ENCODE peak calls at places on chromosomes 6 and 20, in six cellular contexts. W, L, V, G, T and C are unnamed samples.
A peak's percentile ranks its signal among the peaks of the same experiment; 100 is the strongest.

GRCh38 chr6:27168108-27168507 is 79.4 kb upstream of the PRSS16 start:
- DNase-seq in T (no peak), W (no peak), V (no peak), L (no peak), G (no peak), C (no peak)

GRCh38 chr6:150876598-150876997 is 11.1 kb downstream of the MTHFD1L start:
- DNase-seq in G (no peak), L (no peak), V (no peak), W (no peak), T (no peak), C (no peak)

GRCh38 chr20:19964289-19965263 is 52.6 kb upstream of the NAA20 start:
- DNase-seq in W (no peak), L (peak; percentile 91), V (peak; percentile 57), T (peak; percentile 90), G (no peak), C (no peak)

GRCh38 chr20:3164763-3165410 is 5.2 kb upstream of the FASTKD5 start:
- DNase-seq in W (no peak), G (no peak), V (no peak), L (no peak), T (no peak), C (no peak)

GRCh38 chr6:129906515-129907077 is 45.5 kb upstream of the TMEM244 start:
- DNase-seq in L (no peak), G (no peak), W (no peak), V (no peak), T (no peak), C (no peak)

GRCh38 chr20:47358672-47359532 is 2.4 kb upstream of the ZMYND8 start:
- DNase-seq in L (peak; percentile 85), T (peak; percentile 95), W (no peak), V (peak; percentile 84), G (peak; percentile 95), C (no peak)

GRCh38 chr6:13725570-13725969 is 13.9 kb upstream of the RANBP9 start:
- DNase-seq in V (no peak), L (no peak), T (no peak), W (no peak), G (no peak), C (no peak)

GRCh38 chr6:115891111-115891669 is 169.5 kb downstream of the FRK start:
- DNase-seq in W (no peak), L (peak; percentile 67), T (peak; percentile 83), V (no peak), G (no peak), C (no peak)

GRCh38 chr20:37458761-37459160 is 62.3 kb upstream of the NNAT start:
- DNase-seq in G (no peak), T (no peak), W (no peak), V (no peak), L (no peak), C (no peak)

GRCh38 chr6:134182528-134182927 is 130.1 kb upstream of the SLC2A12 start:
- DNase-seq in L (no peak), W (no peak), V (no peak), G (peak; percentile 64), T (no peak), C (no peak)

GRCh38 chr6:447381-448165 is 56.0 kb downstream of the IRF4 start:
- DNase-seq in T (no peak), L (no peak), V (no peak), W (no peak), G (no peak), C (no peak)

GRCh38 chr20:4780245-4780644 is 58.5 kb downstream of the PRND start:
- DNase-seq in V (no peak), T (no peak), G (no peak), L (no peak), W (no peak), C (no peak)

GRCh38 chr6:74115674-74116073 is 419.7 kb downstream of the CD109 start:
- DNase-seq in W (no peak), G (no peak), T (no peak), V (no peak), L (no peak), C (no peak)

GRCh38 chr20:34562643-34563042 is 4.1 kb downstream of the MAP1LC3A start:
- DNase-seq in W (no peak), T (no peak), V (no peak), L (no peak), G (no peak), C (no peak)

GRCh38 chr6:168526841-168527281 is 85.9 kb downstream of the SMOC2 start:
- DNase-seq in G (no peak), W (no peak), V (no peak), L (no peak), T (no peak), C (no peak)

GRCh38 chr20:63325554-63326313 is 32.7 kb downstream of the COL20A1 start:
- DNase-seq in T (no peak), V (no peak), G (no peak), W (no peak), L (no peak), C (no peak)

GRCh38 chr6:15440040-15440439 is 194.2 kb downstream of the JARID2 start:
- DNase-seq in G (no peak), V (no peak), L (no peak), T (no peak), W (no peak), C (no peak)

GRCh38 chr20:52234302-52235045 is 42.9 kb upstream of the ZFP64 start:
- DNase-seq in W (no peak), T (no peak), L (no peak), G (peak; percentile 87), V (no peak), C (no peak)

GRCh38 chr20:41668057-41668749 is 50.0 kb upstream of the CHD6 start:
- DNase-seq in T (no peak), W (no peak), L (no peak), V (no peak), G (no peak), C (no peak)

GRCh38 chr6:69022991-69023390 is 387.9 kb downstream of the ADGRB3 start:
- DNase-seq in L (no peak), T (no peak), G (no peak), W (no peak), V (no peak), C (no peak)

GRCh38 chr6:150874184-150874583 is 8.7 kb downstream of the MTHFD1L start:
- DNase-seq in V (no peak), L (no peak), T (no peak), W (no peak), G (no peak), C (no peak)

GRCh38 chr6:100462990-100463684 is 1.6 kb downstream of the SIM1 start:
- DNase-seq in W (no peak), T (no peak), V (no peak), G (peak; percentile 39), L (no peak), C (no peak)

GRCh38 chr6:134719850-134720249 is 230.1 kb downstream of the ALDH8A1 start:
- DNase-seq in W (no peak), G (no peak), T (no peak), L (no peak), V (no peak), C (no peak)

GRCh38 chr20:9903048-9903651 is 64.3 kb upstream of the PAK5 start:
- DNase-seq in W (no peak), L (no peak), T (no peak), V (no peak), G (no peak), C (no peak)

DNA sequence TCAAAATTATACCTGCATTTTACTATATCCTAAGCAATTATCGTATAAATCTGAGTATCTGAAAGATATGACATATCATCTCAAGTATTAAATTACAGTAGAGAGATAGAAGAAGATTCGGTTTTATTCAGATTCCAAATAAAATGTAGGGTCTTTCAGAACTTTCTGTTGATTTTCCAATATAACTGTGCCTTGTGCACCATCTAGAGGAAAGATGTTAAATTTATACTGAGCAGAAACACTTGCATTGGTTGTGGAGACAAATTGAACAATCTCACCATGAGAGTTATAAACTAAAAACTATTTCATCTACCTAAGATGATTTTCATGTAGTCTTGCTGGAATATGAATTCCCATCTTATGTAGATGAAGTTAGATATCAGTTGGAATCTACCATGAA is 26.8 kb upstream of the HSF2 start:
- DNase-seq in V (no peak), L (no peak), W (no peak), G (no peak), T (no peak), C (no peak)
- TF ChIP-seq CTCF in V (no peak), L (peak; percentile 44), W (no peak), G (peak; percentile 16), T (peak; percentile 19), C (peak; percentile 53)

GRCh38 chr6:142258757-142259156 is 43.0 kb upstream of the ADGRG6 start:
- DNase-seq in T (no peak), G (no peak), L (no peak), W (no peak), V (no peak), C (no peak)
- TF ChIP-seq CTCF in T (no peak), G (no peak), L (no peak), W (no peak), V (no peak), C (no peak)

DNA sequence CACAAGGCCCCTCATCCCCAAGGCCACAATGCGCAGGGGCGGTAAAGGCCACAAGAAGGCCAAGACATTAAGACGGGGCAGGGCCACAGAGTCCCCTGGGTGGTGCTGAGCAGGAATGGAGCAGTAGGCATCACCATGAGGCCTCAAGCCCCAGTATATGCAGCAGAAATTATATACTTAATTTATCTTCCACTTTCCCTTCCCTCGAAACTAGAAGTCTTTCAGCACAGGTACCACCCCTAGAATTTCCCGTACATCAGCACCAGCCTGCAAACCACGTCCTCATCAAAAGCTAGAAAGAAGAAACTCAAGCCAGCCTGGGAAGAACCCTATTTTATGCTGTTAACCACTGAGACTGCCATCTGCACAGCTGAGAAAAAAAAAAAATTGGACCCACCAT is 89.4 kb downstream of the PLG start:
- DNase-seq in V (no peak), L (no peak), W (no peak), T (no peak), G (peak; percentile 79), C (no peak)
- TF ChIP-seq CTCF in V (no peak), L (no peak), W (no peak), T (no peak), G (no peak), C (no peak)

GRCh38 chr20:855466-856360 is 22.2 kb downstream of the FAM110A start:
- DNase-seq in L (no peak), V (no peak), W (no peak), T (no peak), G (no peak), C (no peak)

GRCh38 chr20:856361-856775 is 22.9 kb downstream of the FAM110A start:
- DNase-seq in T (peak; percentile 22), V (peak; percentile 60), W (no peak), L (peak; percentile 74), G (no peak), C (no peak)

GRCh38 chr20:858011-858410 is 24.5 kb downstream of the FAM110A start:
- DNase-seq in V (no peak), L (no peak), W (no peak), G (no peak), T (no peak), C (no peak)

GRCh38 chr20:860891-861290 is 27.4 kb downstream of the FAM110A start:
- DNase-seq in V (no peak), G (no peak), L (no peak), T (no peak), W (no peak), C (no peak)

DNA sequence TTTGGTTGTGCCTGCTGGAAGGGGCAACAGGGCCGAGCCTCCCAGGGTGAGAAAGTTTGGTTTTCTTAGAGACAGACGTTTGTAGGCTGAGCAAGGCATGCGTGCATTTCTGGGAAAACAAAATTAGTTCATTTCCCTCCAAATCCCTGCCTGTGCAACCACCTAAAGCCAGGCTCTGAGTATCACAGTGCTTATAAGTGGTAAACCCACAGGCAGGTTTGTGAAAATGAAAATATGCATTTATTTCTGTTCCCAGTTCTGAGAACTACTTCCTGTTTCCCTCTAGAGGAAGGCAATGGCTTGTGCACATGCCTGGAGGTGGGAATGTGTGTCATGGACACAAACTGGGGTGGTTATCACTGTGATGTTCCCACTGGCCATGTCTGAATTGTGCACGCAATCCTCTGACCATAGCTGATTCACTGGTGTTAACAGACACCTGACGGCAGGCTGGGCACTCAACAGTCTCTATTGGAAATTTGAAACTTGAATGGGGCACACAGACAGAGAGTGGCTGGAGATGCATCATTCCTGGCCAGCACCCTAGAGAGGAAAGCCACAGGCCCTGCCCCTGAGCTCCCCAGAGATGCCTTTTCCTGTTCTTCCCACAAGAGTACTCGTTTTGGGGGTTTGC is 26.3 kb downstream of the FAM110A start:
- DNase-seq in V (no peak), W (no peak), L (no peak), T (no peak), G (no peak), C (no peak)
- TF ChIP-seq CTCF in V (no peak), W (no peak), L (no peak), T (peak; percentile 9), G (no peak), C (no peak)